ENCODE peak calls at places on chromosome 18, in six cellular contexts. Z is Peyer's patch, V is RWPE1, X is neuronal stem cell, F is right lobe of liver, T is adrenal gland. C is an unnamed sample.
A peak's percentile ranks its signal among the peaks of the same experiment; 100 is the strongest.

GRCh38 chr18:13726972-13727331 is 479 bp downstream of the RNMT start:
- DNase-seq in T (peak; percentile 67), Z (no peak), F (peak; percentile 70), V (peak; percentile 40), X (no peak), C (peak; percentile 25)

GRCh38 chr18:11871501-11871900 is 20.3 kb downstream of the CHMP1B start:
- DNase-seq in F (no peak), V (no peak), X (no peak), T (no peak), Z (no peak), C (no peak)

GRCh38 chr18:45365835-45366234 is 249.4 kb upstream of the SLC14A2 start:
- DNase-seq in F (no peak), Z (no peak), T (no peak), V (no peak), X (no peak), C (no peak)

GRCh38 chr18:22467760-22468553 is 50.2 kb upstream of the CTAGE1 start:
- DNase-seq in F (no peak), T (peak; percentile 87), X (no peak), Z (no peak), V (peak; percentile 91), C (no peak)

GRCh38 chr18:77218642-77219041 is 31.0 kb upstream of the GALR1 start:
- DNase-seq in Z (no peak), T (no peak), V (no peak), F (no peak), X (no peak), C (no peak)

GRCh38 chr18:74382481-74382880 is 66.8 kb downstream of the C18orf63 start:
- DNase-seq in X (no peak), F (no peak), T (no peak), V (no peak), Z (no peak), C (no peak)

GRCh38 chr18:76351961-76352581 is 143.0 kb downstream of the ZNF516 start:
- DNase-seq in X (no peak), T (no peak), V (peak; percentile 87), F (no peak), Z (no peak), C (peak; percentile 59)

GRCh38 chr18:42157420-42157819 is 202.4 kb downstream of the PIK3C3 start:
- DNase-seq in F (no peak), X (no peak), V (no peak), Z (no peak), T (no peak), C (no peak)

GRCh38 chr18:44758821-44759624 is 78.3 kb downstream of the SETBP1 start:
- DNase-seq in Z (no peak), V (no peak), T (no peak), X (no peak), F (no peak), C (no peak)

GRCh38 chr18:3596324-3597158 is 146.6 kb downstream of the TGIF1 start:
- DNase-seq in F (peak; percentile 67), Z (peak; percentile 62), T (peak; percentile 82), V (no peak), X (no peak), C (no peak)

GRCh38 chr18:51193621-51194287 is 3.7 kb downstream of the MEX3C start:
- DNase-seq in F (no peak), V (no peak), X (no peak), Z (no peak), T (peak; percentile 19), C (no peak)
- H3K27ac ChIP-seq in F (no peak overlapping the region), V (no peak overlapping the region), X (no peak overlapping the region), Z (no peak overlapping the region), T (peak overlapping the region; percentile 32), C (no peak overlapping the region)

GRCh38 chr18:72161686-72162085 is 382.5 kb downstream of the CBLN2 start:
- DNase-seq in V (no peak), Z (no peak), X (no peak), F (no peak), T (no peak), C (no peak)
- H3K27ac ChIP-seq in V (no peak overlapping the region), Z (no peak overlapping the region), X (no peak overlapping the region), F (no peak overlapping the region), T (no peak overlapping the region), C (no peak overlapping the region)

GRCh38 chr18:10240276-10240675 is 214.2 kb upstream of the APCDD1 start:
- DNase-seq in V (no peak), F (no peak), T (no peak), X (no peak), Z (no peak), C (no peak)

GRCh38 chr18:10245517-10246175 is 208.8 kb upstream of the APCDD1 start:
- DNase-seq in X (no peak), Z (no peak), T (no peak), F (no peak), V (no peak), C (no peak)

GRCh38 chr18:10244341-10244740 is 210.1 kb upstream of the APCDD1 start:
- DNase-seq in Z (no peak), X (no peak), T (no peak), F (no peak), V (no peak), C (no peak)

GRCh38 chr18:10241571-10241970 is 212.9 kb upstream of the APCDD1 start:
- DNase-seq in Z (no peak), T (no peak), F (no peak), V (no peak), X (no peak), C (no peak)

GRCh38 chr18:10242922-10243680 is 211.3 kb upstream of the APCDD1 start:
- DNase-seq in V (no peak), F (no peak), Z (no peak), T (no peak), X (peak; percentile 11), C (no peak)
- H3K27ac ChIP-seq in V (no peak overlapping the region), F (no peak overlapping the region), Z (no peak overlapping the region), T (no peak overlapping the region), X (no peak overlapping the region), C (no peak overlapping the region)

DNA sequence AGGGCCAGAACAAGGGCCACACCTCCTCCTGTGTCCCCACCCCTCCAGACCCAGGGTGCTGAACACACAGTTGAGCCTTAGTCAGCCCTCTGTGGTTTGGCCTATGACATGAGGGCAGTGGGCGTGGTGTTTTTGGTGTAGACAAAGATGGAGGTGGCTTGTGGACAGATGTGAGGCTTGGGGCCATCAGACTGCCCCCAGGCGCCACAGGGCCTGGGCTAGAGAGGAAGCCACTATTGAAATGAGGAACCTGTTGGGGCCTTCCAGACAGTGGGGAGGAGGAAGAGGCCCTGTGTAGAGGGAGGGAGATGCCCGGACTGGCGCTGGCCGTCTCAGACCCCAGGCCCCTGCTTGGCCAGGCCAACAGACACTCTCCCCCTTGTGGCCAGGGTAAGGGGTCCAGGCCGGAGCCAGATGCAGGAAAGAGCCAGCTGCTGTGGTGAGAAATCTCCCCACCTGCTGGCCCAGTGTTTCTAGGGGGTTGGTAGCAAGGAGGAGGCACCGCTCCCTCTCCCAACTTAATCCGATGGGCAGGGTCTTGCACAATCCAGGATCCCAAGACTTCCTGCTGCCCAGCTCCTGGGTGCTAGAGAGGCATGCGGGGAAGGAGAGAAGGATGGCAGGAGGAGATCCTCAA is 53.8 kb downstream of the SMAD7 start:
- DNase-seq in F (peak; percentile 76), V (no peak), Z (peak; percentile 47), X (no peak), T (peak; percentile 74), C (peak; percentile 39)
- H3K27ac ChIP-seq in F (no peak overlapping the region), V (peak overlapping the region; percentile 27), Z (no peak overlapping the region), X (no peak overlapping the region), T (no peak overlapping the region), C (peak overlapping the region; percentile 68)

GRCh38 chr18:54173250-54173649 is 51.2 kb downstream of the MBD2 start:
- DNase-seq in Z (no peak), X (no peak), T (no peak), F (no peak), V (no peak), C (no peak)
- H3K27ac ChIP-seq in Z (no peak overlapping the region), X (no peak overlapping the region), T (no peak overlapping the region), F (no peak overlapping the region), V (no peak overlapping the region), C (peak overlapping the region; percentile 49)

GRCh38 chr18:36719630-36720029 is 109.2 kb downstream of the TPGS2 start:
- DNase-seq in T (no peak), Z (no peak), V (no peak), X (no peak), F (no peak), C (no peak)
- H3K27ac ChIP-seq in T (no peak overlapping the region), Z (no peak overlapping the region), V (no peak overlapping the region), X (no peak overlapping the region), F (no peak overlapping the region), C (no peak overlapping the region)

GRCh38 chr18:54742654-54743053 is 85.6 kb upstream of the RAB27B start:
- DNase-seq in T (peak; percentile 70), F (no peak), V (peak; percentile 11), Z (no peak), X (no peak), C (no peak)
- H3K27ac ChIP-seq in T (no peak overlapping the region), F (no peak overlapping the region), V (no peak overlapping the region), Z (no peak overlapping the region), X (no peak overlapping the region), C (no peak overlapping the region)

DNA sequence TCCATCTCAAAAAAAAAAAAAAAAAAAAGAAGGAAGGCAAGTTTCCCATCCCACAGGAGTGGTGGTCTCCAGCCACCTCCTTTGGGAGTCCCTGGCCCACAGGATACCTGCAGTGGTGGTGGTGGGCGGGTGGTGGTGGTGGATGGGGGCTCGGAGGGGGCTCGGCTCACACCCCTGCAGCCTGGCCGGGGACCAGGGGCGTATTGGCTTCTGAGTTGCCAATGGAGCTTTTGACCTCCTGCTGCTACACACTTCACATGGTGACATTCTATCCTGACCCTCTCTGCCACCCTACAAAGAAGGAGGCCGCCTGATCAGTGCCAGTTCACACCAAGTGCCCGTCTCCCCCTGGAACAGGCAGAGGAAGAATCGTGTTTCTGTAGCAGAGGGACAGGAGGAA is 119.6 kb downstream of the NFATC1 start:
- DNase-seq in Z (peak; percentile 29), X (no peak), F (no peak), T (no peak), V (no peak), C (no peak)
- H3K27ac ChIP-seq in Z (no peak overlapping the region), X (no peak overlapping the region), F (no peak overlapping the region), T (no peak overlapping the region), V (no peak overlapping the region), C (no peak overlapping the region)

C was measured in caudate nucleus.